ENCODE peak calls at places on chromosome 2, in four cellular contexts. Z, N, L and W are unnamed samples.

GRCh38 chr2:40199758-40200157 is 252.1 kb downstream of the SLC8A1 start:
- DNase-seq in Z (no peak), N (no peak), L (no peak), W (no peak)

GRCh38 chr2:133652407-133652806 is 84.1 kb upstream of the NCKAP5 start:
- DNase-seq in Z (no peak), N (no peak), L (no peak), W (no peak)

GRCh38 chr2:168084267-168084781 is 163.1 kb downstream of the STK39 start:
- DNase-seq in Z (no peak), N (no peak), L (no peak), W (no peak)

GRCh38 chr2:71679481-71679880 is 226.1 kb downstream of the DYSF start:
- DNase-seq in Z (no peak), N (no peak), L (no peak), W (no peak)

GRCh38 chr2:236168110-236169067 is at the start of gene GBX2:
- DNase-seq in Z (peak), N (no peak), L (no peak), W (no peak)

GRCh38 chr2:101151141-101151858 is at the start of gene TBC1D8:
- DNase-seq in Z (peak), N (peak), L (peak), W (peak)

GRCh38 chr2:227471924-227472264 is at the start of gene AGFG1:
- DNase-seq in Z (peak), N (peak), L (peak), W (peak)

GRCh38 chr2:110714824-110715223 is 17.5 kb upstream of the ACOXL start:
- DNase-seq in Z (no peak), N (no peak), L (no peak), W (no peak)

GRCh38 chr2:205758498-205758897 is 76.2 kb downstream of the NRP2 start:
- DNase-seq in Z (no peak), N (no peak), L (no peak), W (no peak)

GRCh38 chr2:174120346-174120745 is 128.0 kb downstream of the OLA1 start:
- DNase-seq in Z (peak), N (peak), L (no peak), W (no peak)

GRCh38 chr2:5877360-5877759 is 185.2 kb downstream of the SOX11 start:
- DNase-seq in Z (no peak), N (no peak), L (no peak), W (no peak)

GRCh38 chr2:71423817-71424420 is 29.4 kb upstream of the DYSF start:
- DNase-seq in Z (no peak), N (no peak), L (no peak), W (no peak)

GRCh38 chr2:50786345-50786744 is 245.6 kb downstream of the NRXN1 start:
- DNase-seq in Z (no peak), N (no peak), L (no peak), W (no peak)

GRCh38 chr2:1757567-1757966 is 13.3 kb upstream of the PXDN start:
- DNase-seq in Z (no peak), N (no peak), L (no peak), W (no peak)

GRCh38 chr2:110677080-110677479 is 783 bp downstream of the BUB1 start:
- DNase-seq in Z (no peak), N (peak), L (no peak), W (no peak)

GRCh38 chr2:176118606-176119370 is 2.2 kb downstream of the HOXD10 start:
- DNase-seq in Z (no peak), N (no peak), L (no peak), W (no peak)

GRCh38 chr2:3651686-3652516 is 6.1 kb upstream of the ALLC start:
- DNase-seq in Z (no peak), N (peak), L (no peak), W (no peak)

GRCh38 chr2:205934443-205934842 is 151.5 kb downstream of the INO80D start:
- DNase-seq in Z (no peak), N (peak), L (no peak), W (peak)

GRCh38 chr2:218465987-218466633 is 47.2 kb downstream of the VIL1 start:
- DNase-seq in Z (peak), N (peak), L (no peak), W (peak)

GRCh38 chr2:120715356-120715755 is 20.3 kb upstream of the GLI2 start:
- DNase-seq in Z (no peak), N (no peak), L (no peak), W (no peak)

GRCh38 chr2:152189622-152190495 is 14.3 kb upstream of the STAM2 start:
- DNase-seq in Z (peak), N (peak), L (peak), W (peak)

GRCh38 chr2:71925268-71926097 is 222.2 kb downstream of the CYP26B1 start:
- DNase-seq in Z (peak), N (no peak), L (no peak), W (no peak)

GRCh38 chr2:99035920-99036319 is 99.9 kb upstream of the CRACDL start:
- DNase-seq in Z (no peak), N (peak), L (no peak), W (no peak)

GRCh38 chr2:9558948-9559381 is 3.3 kb upstream of the ADAM17 start:
- DNase-seq in Z (peak), N (no peak), L (no peak), W (no peak)

GRCh38 chr2:127641846-127642510 is 4.0 kb upstream of the GPR17 start:
- DNase-seq in Z (no peak), N (no peak), L (peak), W (no peak)

GRCh38 chr2:238794050-238794449 is 53.8 kb upstream of the TWIST2 start:
- DNase-seq in Z (no peak), N (no peak), L (no peak), W (no peak)

GRCh38 chr2:190235551-190235950 is 84.1 kb downstream of the HIBCH start:
- DNase-seq in Z (no peak), N (no peak), L (no peak), W (no peak)

GRCh38 chr2:127565261-127566138 is 30.0 kb downstream of the MYO7B start:
- DNase-seq in Z (no peak), N (no peak), L (no peak), W (no peak)

GRCh38 chr2:233384811-233385488 is 30.7 kb downstream of the DGKD start:
- DNase-seq in Z (no peak), N (peak), L (no peak), W (no peak)

GRCh38 chr2:20834331-20834730 is 11.4 kb upstream of the LDAH start:
- DNase-seq in Z (no peak), N (no peak), L (no peak), W (no peak)